ENCODE peak calls at places on chromosomes 7 and 10, in six cellular contexts. One of them, this sample, is unnamed.

GRCh38 chr10:74290703-74291102 is 139.7 kb downstream of the ADK start:
- DNase-seq in GM12878: no peak
- DNase-seq in HCT116: no peak
- DNase-seq in SK-N-SH: no peak
- DNase-seq in HepG2: no peak
- DNase-seq in K562: no peak
- DNase-seq in this sample: no peak

GRCh38 chr7:134174797-134175261 is 47.7 kb downstream of the LRGUK start:
- DNase-seq in GM12878: peak; percentile 38
- DNase-seq in HCT116: peak; percentile 70
- DNase-seq in SK-N-SH: no peak
- DNase-seq in HepG2: peak; percentile 10
- DNase-seq in K562: peak; percentile 86
- DNase-seq in this sample: peak; percentile 67

GRCh38 chr10:95236068-95236903 is 42.2 kb downstream of the ACSM6 start:
- DNase-seq in GM12878: peak; percentile 90
- DNase-seq in HCT116: peak; percentile 68
- DNase-seq in SK-N-SH: no peak
- DNase-seq in HepG2: no peak
- DNase-seq in K562: no peak
- DNase-seq in this sample: peak; percentile 67

GRCh38 chr7:112537822-112538221 is 57.0 kb downstream of the LSMEM1 start:
- DNase-seq in GM12878: no peak
- DNase-seq in HCT116: no peak
- DNase-seq in SK-N-SH: no peak
- DNase-seq in HepG2: no peak
- DNase-seq in K562: no peak
- DNase-seq in this sample: no peak

GRCh38 chr7:157517782-157518513 is 181.1 kb downstream of the DNAJB6 start:
- DNase-seq in GM12878: no peak
- DNase-seq in HCT116: no peak
- DNase-seq in SK-N-SH: no peak
- DNase-seq in HepG2: no peak
- DNase-seq in K562: no peak
- DNase-seq in this sample: no peak

GRCh38 chr10:43965918-43966570 is 317.4 kb upstream of the ZNF32 start:
- DNase-seq in GM12878: no peak
- DNase-seq in HCT116: no peak
- DNase-seq in SK-N-SH: no peak
- DNase-seq in HepG2: no peak
- DNase-seq in K562: no peak
- DNase-seq in this sample: no peak

GRCh38 chr7:155257482-155258232 is 40.0 kb upstream of the INSIG1 start:
- DNase-seq in GM12878: no peak
- DNase-seq in HCT116: no peak
- DNase-seq in SK-N-SH: peak; percentile 86
- DNase-seq in HepG2: no peak
- DNase-seq in K562: no peak
- DNase-seq in this sample: no peak

GRCh38 chr10:13659887-13660544 is 73.3 kb downstream of the PRPF18 start:
- DNase-seq in GM12878: peak; percentile 17
- DNase-seq in HCT116: no peak
- DNase-seq in SK-N-SH: peak; percentile 88
- DNase-seq in HepG2: no peak
- DNase-seq in K562: peak; percentile 67
- DNase-seq in this sample: no peak

GRCh38 chr7:107173191-107173590 is 4.4 kb downstream of the HBP1 start:
- DNase-seq in GM12878: no peak
- DNase-seq in HCT116: no peak
- DNase-seq in SK-N-SH: no peak
- DNase-seq in HepG2: no peak
- DNase-seq in K562: no peak
- DNase-seq in this sample: no peak

GRCh38 chr10:116521424-116522305 is 24.1 kb upstream of the PNLIP start:
- DNase-seq in GM12878: no peak
- DNase-seq in HCT116: peak; percentile 62
- DNase-seq in SK-N-SH: peak; percentile 66
- DNase-seq in HepG2: peak; percentile 28
- DNase-seq in K562: peak; percentile 19
- DNase-seq in this sample: peak; percentile 7

GRCh38 chr10:93821051-93821772 is 63.5 kb downstream of the LGI1 start:
- DNase-seq in GM12878: no peak
- DNase-seq in HCT116: peak; percentile 36
- DNase-seq in SK-N-SH: no peak
- DNase-seq in HepG2: peak; percentile 14
- DNase-seq in K562: peak; percentile 9
- DNase-seq in this sample: no peak

GRCh38 chr7:37893359-37893758 is 23.3 kb downstream of the SFRP4 start:
- DNase-seq in GM12878: no peak
- DNase-seq in HCT116: no peak
- DNase-seq in SK-N-SH: no peak
- DNase-seq in HepG2: no peak
- DNase-seq in K562: no peak
- DNase-seq in this sample: no peak

GRCh38 chr10:33876547-33877400 is 542.3 kb upstream of the NRP1 start:
- DNase-seq in GM12878: no peak
- DNase-seq in HCT116: no peak
- DNase-seq in SK-N-SH: no peak
- DNase-seq in HepG2: peak; percentile 68
- DNase-seq in K562: no peak
- DNase-seq in this sample: no peak

GRCh38 chr10:84407390-84408049 is 79.1 kb downstream of the CCSER2 start:
- DNase-seq in GM12878: no peak
- DNase-seq in HCT116: no peak
- DNase-seq in SK-N-SH: peak; percentile 16
- DNase-seq in HepG2: no peak
- DNase-seq in K562: no peak
- DNase-seq in this sample: no peak

GRCh38 chr10:91190388-91190870 is 30.0 kb upstream of the PCGF5 start:
- DNase-seq in GM12878: no peak
- DNase-seq in HCT116: no peak
- DNase-seq in SK-N-SH: no peak
- DNase-seq in HepG2: no peak
- DNase-seq in K562: no peak
- DNase-seq in this sample: no peak

GRCh38 chr7:142459557-142459963 is 201.7 kb upstream of the PRSS58 start:
- DNase-seq in GM12878: no peak
- DNase-seq in HCT116: peak; percentile 41
- DNase-seq in SK-N-SH: peak; percentile 64
- DNase-seq in HepG2: peak; percentile 25
- DNase-seq in K562: peak; percentile 69
- DNase-seq in this sample: no peak

GRCh38 chr7:34073676-34074075 is 168.3 kb downstream of the BMPER start:
- DNase-seq in GM12878: no peak
- DNase-seq in HCT116: no peak
- DNase-seq in SK-N-SH: no peak
- DNase-seq in HepG2: no peak
- DNase-seq in K562: no peak
- DNase-seq in this sample: no peak

GRCh38 chr7:115356139-115356746 is 434.3 kb downstream of the MDFIC start:
- DNase-seq in GM12878: no peak
- DNase-seq in HCT116: peak; percentile 21
- DNase-seq in SK-N-SH: no peak
- DNase-seq in HepG2: peak; percentile 9
- DNase-seq in K562: peak; percentile 3
- DNase-seq in this sample: no peak

GRCh38 chr10:43264324-43264986 is 2.4 kb downstream of the RASGEF1A start:
- DNase-seq in GM12878: no peak
- DNase-seq in HCT116: no peak
- DNase-seq in SK-N-SH: peak; percentile 48
- DNase-seq in HepG2: no peak
- DNase-seq in K562: no peak
- DNase-seq in this sample: no peak

GRCh38 chr7:155660059-155660757 is 15.7 kb downstream of the RBM33 start:
- DNase-seq in GM12878: peak; percentile 67
- DNase-seq in HCT116: no peak
- DNase-seq in SK-N-SH: no peak
- DNase-seq in HepG2: no peak
- DNase-seq in K562: peak; percentile 60
- DNase-seq in this sample: no peak

GRCh38 chr7:953547-954327 is 743 bp downstream of the ADAP1 start:
- DNase-seq in GM12878: no peak
- DNase-seq in HCT116: no peak
- DNase-seq in SK-N-SH: peak; percentile 88
- DNase-seq in HepG2: peak; percentile 59
- DNase-seq in K562: no peak
- DNase-seq in this sample: no peak

GRCh38 chr10:110456046-110456445 is 41.7 kb upstream of the DUSP5 start:
- DNase-seq in GM12878: no peak
- DNase-seq in HCT116: no peak
- DNase-seq in SK-N-SH: no peak
- DNase-seq in HepG2: no peak
- DNase-seq in K562: no peak
- DNase-seq in this sample: no peak

GRCh38 chr7:81774496-81774895 is 4.6 kb upstream of the HGF start:
- DNase-seq in GM12878: no peak
- DNase-seq in HCT116: no peak
- DNase-seq in SK-N-SH: no peak
- DNase-seq in HepG2: no peak
- DNase-seq in K562: no peak
- DNase-seq in this sample: peak; percentile 55

GRCh38 chr10:70480254-70480861 is 1.8 kb downstream of the PALD1 start:
- DNase-seq in GM12878: no peak
- DNase-seq in HCT116: no peak
- DNase-seq in SK-N-SH: no peak
- DNase-seq in HepG2: no peak
- DNase-seq in K562: no peak
- DNase-seq in this sample: no peak

GRCh38 chr7:127635659-127636285 is 16.2 kb upstream of the SND1 start:
- DNase-seq in GM12878: no peak
- DNase-seq in HCT116: no peak
- DNase-seq in SK-N-SH: no peak
- DNase-seq in HepG2: no peak
- DNase-seq in K562: no peak
- DNase-seq in this sample: no peak

GRCh38 chr7:150811-151221 is 41.6 kb upstream of the FAM20C start:
- DNase-seq in GM12878: no peak
- DNase-seq in HCT116: no peak
- DNase-seq in SK-N-SH: no peak
- DNase-seq in HepG2: no peak
- DNase-seq in K562: no peak
- DNase-seq in this sample: no peak

GRCh38 chr10:97117372-97117771 is 68.4 kb downstream of the SLIT1 start:
- DNase-seq in GM12878: no peak
- DNase-seq in HCT116: peak; percentile 16
- DNase-seq in SK-N-SH: no peak
- DNase-seq in HepG2: no peak
- DNase-seq in K562: peak; percentile 18
- DNase-seq in this sample: peak; percentile 5

GRCh38 chr10:66928000-66928770 is 2.3 kb downstream of the LRRTM3 start:
- DNase-seq in GM12878: no peak
- DNase-seq in HCT116: no peak
- DNase-seq in SK-N-SH: peak; percentile 11
- DNase-seq in HepG2: no peak
- DNase-seq in K562: no peak
- DNase-seq in this sample: no peak

GRCh38 chr10:66926841-66927240 is 1.0 kb downstream of the LRRTM3 start:
- DNase-seq in GM12878: no peak
- DNase-seq in HCT116: no peak
- DNase-seq in SK-N-SH: no peak
- DNase-seq in HepG2: no peak
- DNase-seq in K562: no peak
- DNase-seq in this sample: no peak

GRCh38 chr10:66924674-66925345 is 1.0 kb upstream of the LRRTM3 start:
- DNase-seq in GM12878: no peak
- DNase-seq in HCT116: no peak
- DNase-seq in SK-N-SH: no peak
- DNase-seq in HepG2: no peak
- DNase-seq in K562: no peak
- DNase-seq in this sample: no peak

GRCh38 chr10:66927271-66927950 is 1.6 kb downstream of the LRRTM3 start:
- DNase-seq in GM12878: no peak
- DNase-seq in HCT116: no peak
- DNase-seq in SK-N-SH: no peak
- DNase-seq in HepG2: no peak
- DNase-seq in K562: no peak
- DNase-seq in this sample: no peak

GRCh38 chr10:66925896-66926719 is at the start of gene LRRTM3:
- DNase-seq in GM12878: peak; percentile 20
- DNase-seq in HCT116: peak; percentile 77
- DNase-seq in SK-N-SH: peak; percentile 64
- DNase-seq in HepG2: peak; percentile 56
- DNase-seq in K562: peak; percentile 37
- DNase-seq in this sample: peak; percentile 20
- TF ChIP-seq SIN3A in GM12878: no peak
- TF ChIP-seq SIN3A in HCT116: no peak
- TF ChIP-seq SIN3A in SK-N-SH: no peak
- TF ChIP-seq SIN3A in HepG2: no peak
- TF ChIP-seq SIN3A in K562: no peak
- TF ChIP-seq SIN3A in this sample: no peak

GRCh38 chr10:3217301-3217700 is 44.7 kb upstream of the PITRM1 start:
- DNase-seq in GM12878: no peak
- DNase-seq in HCT116: no peak
- DNase-seq in SK-N-SH: no peak
- DNase-seq in HepG2: no peak
- DNase-seq in K562: no peak
- DNase-seq in this sample: no peak
- TF ChIP-seq REST in GM12878: no peak
- TF ChIP-seq REST in HCT116: no peak
- TF ChIP-seq REST in SK-N-SH: no peak
- TF ChIP-seq REST in HepG2: no peak
- TF ChIP-seq REST in K562: no peak
- TF ChIP-seq REST in this sample: no peak

GRCh38 chr7:18509491-18509890 is 13.9 kb downstream of the HDAC9 start:
- DNase-seq in GM12878: no peak
- DNase-seq in HCT116: no peak
- DNase-seq in SK-N-SH: no peak
- DNase-seq in HepG2: no peak
- DNase-seq in K562: no peak
- DNase-seq in this sample: no peak
- H3K4me3 ChIP-seq in GM12878: peak overlapping the region; percentile 47
- H3K4me3 ChIP-seq in HCT116: peak overlapping the region; percentile 6
- H3K4me3 ChIP-seq in SK-N-SH: peak overlapping the region; percentile 49
- H3K4me3 ChIP-seq in HepG2: no peak overlapping the region
- H3K4me3 ChIP-seq in K562: no peak overlapping the region
- H3K4me3 ChIP-seq in this sample: peak overlapping the region; percentile 34

GRCh38 chr7:50342616-50343114 is 38.1 kb downstream of the IKZF1 start:
- DNase-seq in GM12878: no peak
- DNase-seq in HCT116: no peak
- DNase-seq in SK-N-SH: no peak
- DNase-seq in HepG2: no peak
- DNase-seq in K562: no peak
- DNase-seq in this sample: no peak
- TF ChIP-seq SIN3A in GM12878: no peak
- TF ChIP-seq SIN3A in HCT116: no peak
- TF ChIP-seq SIN3A in SK-N-SH: no peak
- TF ChIP-seq SIN3A in HepG2: no peak
- TF ChIP-seq SIN3A in K562: no peak
- TF ChIP-seq SIN3A in this sample: no peak

This sample was measured in Panc1.